ENCODE peak calls at places on chromosome 5, in nine cellular contexts. D is AG08396; W is NCI-H1092 treated with DMSO at 0.1 percent for 48 hours; X is T-helper 9 cell; Y is GM20000; Q is fibroblast of the aortic adventitia; K is spleen; Z is CD4-positive, alpha-beta T cell; F is MM.1S. N is an unnamed sample.

GRCh38 chr5:87061046-87061445 is 206.6 kb upstream of the RASA1 start:
- DNase-seq in D (no peak), W (no peak), X (no peak), Y (no peak), Q (no peak), K (no peak), Z (no peak), F (no peak), N (no peak)

GRCh38 chr5:115072266-115073056 is 97.2 kb downstream of the TRIM36 start:
- DNase-seq in D (no peak), W (no peak), X (no peak), Y (no peak), Q (no peak), K (no peak), Z (no peak), F (no peak), N (no peak)

GRCh38 chr5:55384072-55384471 is 76.3 kb downstream of the MTREX start:
- DNase-seq in D (no peak), W (no peak), X (no peak), Y (no peak), Q (no peak), K (no peak), Z (no peak), F (no peak), N (no peak)

GRCh38 chr5:83360573-83360972 is 111.0 kb upstream of the VCAN start:
- DNase-seq in D (no peak), W (no peak), X (no peak), Y (no peak), Q (no peak), K (no peak), Z (no peak), F (no peak), N (no peak)

GRCh38 chr5:142618125-142618524 is 67.8 kb downstream of the FGF1 start:
- DNase-seq in D (peak), W (no peak), X (no peak), Y (no peak), Q (peak), K (no peak), Z (no peak), F (no peak), N (no peak)

GRCh38 chr5:95331358-95331757 is 46.5 kb upstream of the MCTP1 start:
- DNase-seq in D (no peak), W (no peak), X (no peak), Y (no peak), Q (no peak), K (no peak), Z (no peak), F (no peak), N (no peak)

GRCh38 chr5:103424453-103425205 is 138.0 kb downstream of the NUDT12 start:
- DNase-seq in D (peak), W (no peak), X (no peak), Y (no peak), Q (peak), K (no peak), Z (no peak), F (no peak), N (no peak)

GRCh38 chr5:160262151-160262550 is 32.8 kb downstream of the FABP6 start:
- DNase-seq in D (no peak), W (no peak), X (no peak), Y (no peak), Q (no peak), K (peak), Z (no peak), F (no peak), N (no peak)

GRCh38 chr5:38509185-38509584 is 47.3 kb downstream of the LIFR start:
- DNase-seq in D (peak), W (no peak), X (no peak), Y (no peak), Q (peak), K (no peak), Z (no peak), F (no peak), N (no peak)

GRCh38 chr5:151164687-151165392 is 7.3 kb upstream of the ANXA6 start:
- DNase-seq in D (peak), W (peak), X (peak), Y (peak), Q (peak), K (peak), Z (peak), F (peak), N (peak)

GRCh38 chr5:106020889-106021288 is 1649.8 kb downstream of the EFNA5 start:
- DNase-seq in D (no peak), W (no peak), X (no peak), Y (no peak), Q (peak), K (no peak), Z (no peak), F (no peak), N (no peak)

GRCh38 chr5:112738180-112738560 is 485 bp downstream of the APC start:
- DNase-seq in D (no peak), W (peak), X (no peak), Y (no peak), Q (peak), K (no peak), Z (no peak), F (no peak), N (no peak)

GRCh38 chr5:3796736-3797135 is 201.1 kb downstream of the IRX1 start:
- DNase-seq in D (no peak), W (no peak), X (no peak), Y (no peak), Q (no peak), K (no peak), Z (no peak), F (no peak), N (no peak)

GRCh38 chr5:8788246-8788645 is 757.6 kb downstream of the SEMA5A start:
- DNase-seq in D (no peak), W (no peak), X (no peak), Y (no peak), Q (no peak), K (no peak), Z (no peak), F (no peak), N (no peak)

GRCh38 chr5:73381587-73382411 is 66.8 kb downstream of the FOXD1 start:
- DNase-seq in D (no peak), W (no peak), X (no peak), Y (peak), Q (no peak), K (peak), Z (no peak), F (no peak), N (no peak)

GRCh38 chr5:11602298-11602697 is 301.9 kb downstream of the CTNND2 start:
- DNase-seq in D (no peak), W (no peak), X (no peak), Y (no peak), Q (no peak), K (no peak), Z (no peak), F (no peak), N (no peak)

GRCh38 chr5:102811962-102812361 is 56.9 kb downstream of the PAM start:
- DNase-seq in D (no peak), W (peak), X (no peak), Y (no peak), Q (peak), K (no peak), Z (no peak), F (no peak), N (no peak)

GRCh38 chr5:95864944-95865504 is 42.5 kb upstream of the GLRX start:
- DNase-seq in D (no peak), W (no peak), X (no peak), Y (no peak), Q (no peak), K (no peak), Z (no peak), F (no peak), N (no peak)

GRCh38 chr5:146111409-146111808 is 6.0 kb upstream of the PLAC8L1 start:
- DNase-seq in D (no peak), W (no peak), X (no peak), Y (no peak), Q (no peak), K (no peak), Z (no peak), F (peak), N (no peak)

GRCh38 chr5:154253807-154254206 is 63.3 kb downstream of the GALNT10 start:
- DNase-seq in D (no peak), W (no peak), X (no peak), Y (no peak), Q (no peak), K (no peak), Z (no peak), F (no peak), N (no peak)

GRCh38 chr5:1762878-1763547 is 36.6 kb downstream of the MRPL36 start:
- DNase-seq in D (no peak), W (no peak), X (no peak), Y (no peak), Q (no peak), K (peak), Z (no peak), F (no peak), N (no peak)

GRCh38 chr5:177458912-177459350 is 12.3 kb downstream of the PRR7 start:
- DNase-seq in D (peak), W (no peak), X (no peak), Y (no peak), Q (no peak), K (no peak), Z (no peak), F (no peak), N (no peak)

GRCh38 chr5:139655727-139656271 is 7.7 kb downstream of the CXXC5 start:
- DNase-seq in D (peak), W (no peak), X (no peak), Y (no peak), Q (no peak), K (peak), Z (no peak), F (no peak), N (no peak)

GRCh38 chr5:117084052-117084451 is 509.4 kb upstream of the SEMA6A start:
- DNase-seq in D (no peak), W (no peak), X (no peak), Y (no peak), Q (no peak), K (no peak), Z (no peak), F (no peak), N (no peak)

GRCh38 chr5:87347841-87348240 is 64.9 kb downstream of the CCNH start:
- DNase-seq in D (no peak), W (no peak), X (no peak), Y (no peak), Q (no peak), K (no peak), Z (no peak), F (no peak), N (no peak)

GRCh38 chr5:172881691-172882370 is 47.8 kb downstream of the ERGIC1 start:
- DNase-seq in D (no peak), W (no peak), X (no peak), Y (peak), Q (peak), K (no peak), Z (no peak), F (no peak), N (no peak)

GRCh38 chr5:38226091-38226490 is 32.3 kb upstream of the EGFLAM start:
- DNase-seq in D (no peak), W (no peak), X (no peak), Y (no peak), Q (no peak), K (no peak), Z (no peak), F (no peak), N (no peak)

GRCh38 chr5:116557669-116558271 is 16.9 kb downstream of the SEMA6A start:
- DNase-seq in D (peak), W (peak), X (no peak), Y (no peak), Q (peak), K (no peak), Z (no peak), F (peak), N (no peak)

GRCh38 chr5:2761921-2762488 is 10.5 kb upstream of the IRX2 start:
- DNase-seq in D (no peak), W (no peak), X (no peak), Y (no peak), Q (no peak), K (no peak), Z (no peak), F (no peak), N (no peak)

GRCh38 chr5:41882765-41883164 is 12.5 kb upstream of the OXCT1 start:
- DNase-seq in D (no peak), W (no peak), X (no peak), Y (no peak), Q (no peak), K (no peak), Z (no peak), F (no peak), N (no peak)

N was measured in DMS79.